ENCODE peak calls at places on chromosome 18, in six cellular contexts. One of them, this sample, is unnamed. For H3K9me2, the result is how much of the 10 kb centered on the place peaks cover.

GRCh38 chr18:29449424-29449823 is 1272.5 kb upstream of the CDH2 start:
- DNase-seq in SK-N-SH: no peak
- DNase-seq in HCT116: no peak
- DNase-seq in Karpas-422: no peak
- DNase-seq in MM.1S: no peak
- DNase-seq in PC-3: no peak
- DNase-seq in this sample: peak

GRCh38 chr18:2302628-2303516 is 268.4 kb downstream of the METTL4 start:
- DNase-seq in SK-N-SH: no peak
- DNase-seq in PC-3: peak
- DNase-seq in MM.1S: no peak
- DNase-seq in HCT116: peak
- DNase-seq in Karpas-422: no peak
- DNase-seq in this sample: peak

GRCh38 chr18:33579147-33579867 is 1.3 kb downstream of the ASXL3 start:
- DNase-seq in MM.1S: no peak
- DNase-seq in HCT116: no peak
- DNase-seq in PC-3: no peak
- DNase-seq in Karpas-422: no peak
- DNase-seq in SK-N-SH: no peak
- DNase-seq in this sample: no peak

GRCh38 chr18:38028941-38029340 is 463.3 kb upstream of the CELF4 start:
- DNase-seq in SK-N-SH: no peak
- DNase-seq in MM.1S: no peak
- DNase-seq in PC-3: no peak
- DNase-seq in HCT116: no peak
- DNase-seq in Karpas-422: no peak
- DNase-seq in this sample: no peak

GRCh38 chr18:46182633-46183401 is 78.6 kb downstream of the HAUS1 start:
- DNase-seq in HCT116: no peak
- DNase-seq in Karpas-422: no peak
- DNase-seq in MM.1S: no peak
- DNase-seq in PC-3: no peak
- DNase-seq in SK-N-SH: no peak
- DNase-seq in this sample: no peak

GRCh38 chr18:181711-182110 is 23.4 kb downstream of the USP14 start:
- DNase-seq in Karpas-422: no peak
- DNase-seq in HCT116: no peak
- DNase-seq in MM.1S: no peak
- DNase-seq in SK-N-SH: no peak
- DNase-seq in PC-3: no peak
- DNase-seq in this sample: no peak

GRCh38 chr18:76546282-76546572 is 51.2 kb upstream of the ZNF516 start:
- DNase-seq in SK-N-SH: no peak
- DNase-seq in MM.1S: no peak
- DNase-seq in Karpas-422: no peak
- DNase-seq in PC-3: no peak
- DNase-seq in HCT116: no peak
- DNase-seq in this sample: no peak

GRCh38 chr18:78080761-78081160 is 831.1 kb downstream of the GALR1 start:
- DNase-seq in SK-N-SH: no peak
- DNase-seq in PC-3: no peak
- DNase-seq in Karpas-422: no peak
- DNase-seq in MM.1S: no peak
- DNase-seq in HCT116: no peak
- DNase-seq in this sample: no peak

GRCh38 chr18:10544093-10544748 is 18.4 kb downstream of the NAPG start:
- DNase-seq in MM.1S: no peak
- DNase-seq in PC-3: no peak
- DNase-seq in Karpas-422: no peak
- DNase-seq in SK-N-SH: no peak
- DNase-seq in HCT116: no peak
- DNase-seq in this sample: no peak

GRCh38 chr18:44742741-44743311 is 62.1 kb downstream of the SETBP1 start:
- DNase-seq in Karpas-422: no peak
- DNase-seq in SK-N-SH: peak
- DNase-seq in HCT116: no peak
- DNase-seq in PC-3: no peak
- DNase-seq in MM.1S: no peak
- DNase-seq in this sample: peak

GRCh38 chr18:75121266-75121665 is 87.7 kb downstream of the PTGR3 start:
- DNase-seq in SK-N-SH: no peak
- DNase-seq in Karpas-422: no peak
- DNase-seq in PC-3: no peak
- DNase-seq in HCT116: no peak
- DNase-seq in MM.1S: no peak
- DNase-seq in this sample: no peak

GRCh38 chr18:3265564-3266033 is 3.7 kb downstream of the MYL12B start:
- DNase-seq in PC-3: peak
- DNase-seq in SK-N-SH: no peak
- DNase-seq in HCT116: no peak
- DNase-seq in MM.1S: no peak
- DNase-seq in Karpas-422: no peak
- DNase-seq in this sample: peak

GRCh38 chr18:3367491-3368091 is 82.4 kb upstream of the TGIF1 start:
- DNase-seq in PC-3: peak
- DNase-seq in Karpas-422: no peak
- DNase-seq in SK-N-SH: no peak
- DNase-seq in MM.1S: no peak
- DNase-seq in HCT116: no peak
- DNase-seq in this sample: peak

GRCh38 chr18:79720359-79720733 is 40.7 kb downstream of the CTDP1 start:
- DNase-seq in Karpas-422: peak
- DNase-seq in HCT116: no peak
- DNase-seq in SK-N-SH: no peak
- DNase-seq in MM.1S: no peak
- DNase-seq in PC-3: no peak
- DNase-seq in this sample: peak

GRCh38 chr18:44723973-44724778 is 43.5 kb downstream of the SETBP1 start:
- DNase-seq in HCT116: no peak
- DNase-seq in SK-N-SH: no peak
- DNase-seq in PC-3: no peak
- DNase-seq in MM.1S: peak
- DNase-seq in Karpas-422: no peak
- DNase-seq in this sample: no peak

GRCh38 chr18:74063023-74063422 is 84.6 kb downstream of the FBXO15 start:
- DNase-seq in PC-3: peak
- DNase-seq in MM.1S: no peak
- DNase-seq in Karpas-422: peak
- DNase-seq in HCT116: no peak
- DNase-seq in SK-N-SH: no peak
- DNase-seq in this sample: no peak

GRCh38 chr18:3179430-3180089 is 40.2 kb downstream of the MYOM1 start:
- DNase-seq in MM.1S: no peak
- DNase-seq in SK-N-SH: no peak
- DNase-seq in HCT116: no peak
- DNase-seq in PC-3: peak
- DNase-seq in Karpas-422: peak
- DNase-seq in this sample: no peak

GRCh38 chr18:41324934-41325333 is 630.1 kb upstream of the PIK3C3 start:
- DNase-seq in MM.1S: no peak
- DNase-seq in Karpas-422: no peak
- DNase-seq in SK-N-SH: no peak
- DNase-seq in HCT116: no peak
- DNase-seq in PC-3: peak
- DNase-seq in this sample: peak

GRCh38 chr18:47254341-47254939 is 3.0 kb upstream of the SKOR2 start:
- DNase-seq in SK-N-SH: no peak
- DNase-seq in MM.1S: no peak
- DNase-seq in HCT116: no peak
- DNase-seq in Karpas-422: peak
- DNase-seq in PC-3: peak
- DNase-seq in this sample: peak

GRCh38 chr18:45726603-45727002 is 2.6 kb downstream of the SLC14A1 start:
- DNase-seq in MM.1S: no peak
- DNase-seq in SK-N-SH: no peak
- DNase-seq in Karpas-422: no peak
- DNase-seq in HCT116: no peak
- DNase-seq in PC-3: no peak
- DNase-seq in this sample: no peak

GRCh38 chr18:76130845-76131244 is 364.2 kb downstream of the ZNF516 start:
- DNase-seq in MM.1S: no peak
- DNase-seq in PC-3: no peak
- DNase-seq in SK-N-SH: no peak
- DNase-seq in HCT116: no peak
- DNase-seq in Karpas-422: no peak
- DNase-seq in this sample: no peak

GRCh38 chr18:58942486-58942885 is 77.8 kb downstream of the ZNF532 start:
- DNase-seq in SK-N-SH: no peak
- DNase-seq in Karpas-422: peak
- DNase-seq in PC-3: peak
- DNase-seq in HCT116: no peak
- DNase-seq in MM.1S: no peak
- DNase-seq in this sample: no peak

GRCh38 chr18:51028201-51028805 is 1.7 kb upstream of the SMAD4 start:
- DNase-seq in SK-N-SH: no peak
- DNase-seq in HCT116: peak
- DNase-seq in MM.1S: no peak
- DNase-seq in PC-3: peak
- DNase-seq in Karpas-422: peak
- DNase-seq in this sample: peak

GRCh38 chr18:48552130-48552529 is 13.3 kb downstream of the CTIF start:
- DNase-seq in MM.1S: no peak
- DNase-seq in Karpas-422: no peak
- DNase-seq in SK-N-SH: no peak
- DNase-seq in HCT116: no peak
- DNase-seq in PC-3: no peak
- DNase-seq in this sample: no peak

GRCh38 chr18:60147326-60147725 is 225.2 kb downstream of the MC4R start:
- DNase-seq in Karpas-422: no peak
- DNase-seq in SK-N-SH: no peak
- DNase-seq in HCT116: no peak
- DNase-seq in PC-3: no peak
- DNase-seq in MM.1S: no peak
- DNase-seq in this sample: no peak

GRCh38 chr18:73201940-73202339 is 334.2 kb upstream of the NETO1 start:
- DNase-seq in Karpas-422: no peak
- DNase-seq in MM.1S: no peak
- DNase-seq in PC-3: peak
- DNase-seq in HCT116: no peak
- DNase-seq in SK-N-SH: no peak
- DNase-seq in this sample: peak

DNA sequence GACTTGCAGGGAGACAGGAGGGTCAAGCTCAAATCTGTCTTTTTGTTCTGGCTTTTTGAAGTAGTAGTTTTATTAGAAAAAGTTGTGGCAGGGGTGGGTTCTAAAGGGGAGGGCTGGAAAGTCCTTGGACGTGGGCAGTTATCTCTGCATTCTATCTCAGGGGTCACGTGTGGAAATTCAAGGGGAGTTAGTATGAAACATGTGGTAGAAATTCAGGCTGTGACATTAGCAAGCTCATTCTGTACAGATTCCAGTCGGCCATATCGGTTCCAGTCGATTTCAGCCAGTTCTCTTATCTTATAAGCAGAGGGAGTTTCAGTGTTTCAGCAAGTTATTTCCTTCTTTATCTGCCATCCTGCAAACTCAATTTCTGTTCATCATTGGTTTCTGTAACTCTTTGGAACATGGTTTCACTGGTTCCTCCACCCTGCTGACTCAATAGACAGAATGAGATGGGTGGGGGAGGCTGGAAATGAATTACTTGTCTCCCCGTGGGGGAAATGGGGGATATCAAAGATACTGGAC is 53.0 kb downstream of the RAB27B start:
- DNase-seq in MM.1S: no peak
- DNase-seq in Karpas-422: no peak
- DNase-seq in SK-N-SH: no peak
- DNase-seq in PC-3: no peak
- DNase-seq in HCT116: no peak
- DNase-seq in this sample: no peak
- H3K9ac ChIP-seq in MM.1S: no peak
- H3K9ac ChIP-seq in Karpas-422: no peak
- H3K9ac ChIP-seq in SK-N-SH: no peak
- H3K9ac ChIP-seq in PC-3: no peak
- H3K9ac ChIP-seq in HCT116: no peak
- H3K9ac ChIP-seq in this sample: no peak

GRCh38 chr18:26922313-26922712 is 56.8 kb upstream of the AQP4 start:
- DNase-seq in HCT116: no peak
- DNase-seq in MM.1S: no peak
- DNase-seq in PC-3: no peak
- DNase-seq in SK-N-SH: no peak
- DNase-seq in Karpas-422: no peak
- DNase-seq in this sample: no peak
- H3K9me2 ChIP-seq in HCT116: under half
- H3K9me2 ChIP-seq in MM.1S: under half
- H3K9me2 ChIP-seq in PC-3: under half
- H3K9me2 ChIP-seq in SK-N-SH: under half
- H3K9me2 ChIP-seq in Karpas-422: under half
- H3K9me2 ChIP-seq in this sample: under half

GRCh38 chr18:25351280-25351772 is 640 bp downstream of the ZNF521 start:
- DNase-seq in Karpas-422: peak
- DNase-seq in MM.1S: peak
- DNase-seq in PC-3: no peak
- DNase-seq in HCT116: no peak
- DNase-seq in SK-N-SH: no peak
- DNase-seq in this sample: peak
- H3K9ac ChIP-seq in Karpas-422: peak
- H3K9ac ChIP-seq in MM.1S: peak
- H3K9ac ChIP-seq in PC-3: no peak
- H3K9ac ChIP-seq in HCT116: no peak
- H3K9ac ChIP-seq in SK-N-SH: peak
- H3K9ac ChIP-seq in this sample: peak

GRCh38 chr18:6373187-6373586 is 41.5 kb downstream of the L3MBTL4 start:
- DNase-seq in SK-N-SH: no peak
- DNase-seq in PC-3: no peak
- DNase-seq in HCT116: no peak
- DNase-seq in Karpas-422: no peak
- DNase-seq in MM.1S: no peak
- DNase-seq in this sample: no peak

GRCh38 chr18:6376433-6377229 is 38.1 kb downstream of the L3MBTL4 start:
- DNase-seq in MM.1S: no peak
- DNase-seq in Karpas-422: no peak
- DNase-seq in SK-N-SH: no peak
- DNase-seq in PC-3: peak
- DNase-seq in HCT116: no peak
- DNase-seq in this sample: no peak

GRCh38 chr18:6370886-6371635 is 43.6 kb downstream of the L3MBTL4 start:
- DNase-seq in SK-N-SH: peak
- DNase-seq in HCT116: no peak
- DNase-seq in MM.1S: no peak
- DNase-seq in Karpas-422: no peak
- DNase-seq in PC-3: peak
- DNase-seq in this sample: no peak

GRCh38 chr18:6374935-6375529 is 39.7 kb downstream of the L3MBTL4 start:
- DNase-seq in MM.1S: no peak
- DNase-seq in PC-3: no peak
- DNase-seq in SK-N-SH: no peak
- DNase-seq in Karpas-422: no peak
- DNase-seq in HCT116: no peak
- DNase-seq in this sample: no peak

DNA sequence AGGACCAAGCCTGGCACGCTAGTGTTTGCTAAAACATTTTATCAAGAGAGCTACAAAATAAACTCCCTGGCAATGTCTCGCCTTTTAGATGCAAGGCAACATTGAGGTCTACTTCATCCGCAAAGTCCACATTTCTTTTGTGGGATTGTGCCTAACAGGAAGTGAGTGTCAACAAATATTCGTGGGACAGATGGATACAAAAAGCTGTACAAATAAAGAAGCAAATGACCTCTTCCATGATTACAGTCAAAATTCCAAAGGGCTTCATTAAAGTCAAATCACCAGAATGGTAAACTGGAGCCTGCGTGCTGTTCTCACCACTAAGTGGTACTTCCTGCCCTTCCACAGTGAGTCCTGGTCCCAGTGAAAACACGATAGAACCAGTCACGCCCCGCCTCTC is 40.4 kb downstream of the L3MBTL4 start:
- DNase-seq in Karpas-422: no peak
- DNase-seq in PC-3: no peak
- DNase-seq in MM.1S: no peak
- DNase-seq in HCT116: no peak
- DNase-seq in SK-N-SH: no peak
- DNase-seq in this sample: no peak
- H3K9me2 ChIP-seq in Karpas-422: under half
- H3K9me2 ChIP-seq in PC-3: under half
- H3K9me2 ChIP-seq in MM.1S: under half
- H3K9me2 ChIP-seq in HCT116: under half
- H3K9me2 ChIP-seq in SK-N-SH: under half
- H3K9me2 ChIP-seq in this sample: under half